ENCODE peak calls at places on chromosomes 12 and 14, in four cellular contexts. Y is stomach, L is fibroblast of lung, F is AG04450. E is an unnamed sample.
A peak's percentile ranks its signal among the peaks of the same experiment; 100 is the strongest.

GRCh38 chr14:87690076-87690661 is 302.8 kb downstream of the GALC start:
- DNase-seq in F (no peak), Y (no peak), L (no peak), E (no peak)

GRCh38 chr12:24709201-24709600 is 239.7 kb downstream of the BCAT1 start:
- DNase-seq in L (peak; percentile 14), F (no peak), Y (no peak), E (no peak)

GRCh38 chr12:131919366-131920156 is 9.5 kb upstream of the PUS1 start:
- DNase-seq in L (no peak), F (no peak), Y (no peak), E (no peak)

GRCh38 chr12:69933115-69933552 is 108.1 kb downstream of the MYRFL start:
- DNase-seq in Y (no peak), F (no peak), L (no peak), E (no peak)

GRCh38 chr12:85509857-85510256 is 229.8 kb downstream of the ALX1 start:
- DNase-seq in L (no peak), Y (no peak), F (no peak), E (no peak)

GRCh38 chr12:76030378-76031080 is 1.0 kb downstream of the PHLDA1 start:
- DNase-seq in L (peak; percentile 66), F (no peak), Y (peak; percentile 41), E (peak; percentile 54)

GRCh38 chr12:124545508-124546418 is 21.6 kb downstream of the NCOR2 start:
- DNase-seq in F (no peak), Y (no peak), L (no peak), E (peak; percentile 81)

GRCh38 chr14:88359500-88359899 is 26.0 kb upstream of the SPATA7 start:
- DNase-seq in F (no peak), Y (no peak), L (no peak), E (no peak)

GRCh38 chr12:67705394-67706370 is 57.1 kb downstream of the DYRK2 start:
- DNase-seq in Y (no peak), L (peak; percentile 68), F (no peak), E (no peak)

GRCh38 chr14:41986726-41987125 is 380.1 kb downstream of the LRFN5 start:
- DNase-seq in L (peak; percentile 20), Y (no peak), F (no peak), E (no peak)

GRCh38 chr12:119842380-119842779 is 34.7 kb downstream of the CIT start:
- DNase-seq in F (no peak), Y (no peak), L (no peak), E (no peak)

GRCh38 chr12:120534703-120535655 is 823 bp downstream of the RNF10 start:
- DNase-seq in Y (peak; percentile 45), L (peak; percentile 89), F (peak; percentile 55), E (peak; percentile 67)

GRCh38 chr14:59377485-59377884 is 87.7 kb downstream of the GPR135 start:
- DNase-seq in F (no peak), Y (no peak), L (peak; percentile 37), E (no peak)

GRCh38 chr12:107129315-107129930 is 36.1 kb upstream of the CRY1 start:
- DNase-seq in Y (no peak), F (no peak), L (no peak), E (no peak)

GRCh38 chr12:72346331-72346944 is 74.3 kb downstream of the TRHDE start:
- DNase-seq in F (peak; percentile 63), Y (peak; percentile 31), L (peak; percentile 86), E (peak; percentile 62)

GRCh38 chr14:55588259-55588699 is 8.3 kb downstream of the KTN1 start:
- DNase-seq in F (no peak), L (peak; percentile 57), Y (no peak), E (no peak)

GRCh38 chr12:117967512-117967911 is 1.3 kb downstream of the KSR2 start:
- DNase-seq in Y (no peak), F (no peak), L (no peak), E (no peak)

GRCh38 chr14:21023817-21024667 is 819 bp downstream of the NDRG2 start:
- DNase-seq in L (no peak), F (no peak), Y (peak; percentile 35), E (peak; percentile 18)

GRCh38 chr14:35533357-35534129 is 421 bp upstream of the INSM2 start:
- DNase-seq in L (peak; percentile 33), F (no peak), Y (peak; percentile 65), E (peak; percentile 78)

GRCh38 chr14:75454963-75455546 is 27.2 kb downstream of the JDP2 start:
- DNase-seq in L (peak; percentile 77), F (no peak), Y (peak; percentile 65), E (no peak)

GRCh38 chr14:95915326-95915725 is 38.7 kb downstream of the TUNAR start:
- DNase-seq in Y (no peak), L (no peak), F (no peak), E (no peak)

GRCh38 chr12:6393109-6393508 is 9.1 kb downstream of the LTBR start:
- DNase-seq in L (no peak), F (no peak), Y (no peak), E (no peak)

GRCh38 chr12:28212182-28212581 is 21.9 kb downstream of the CCDC91 start:
- DNase-seq in L (no peak), F (no peak), Y (no peak), E (no peak)

GRCh38 chr12:56160160-56160763 is 2.1 kb downstream of the MYL6 start:
- DNase-seq in Y (no peak), F (no peak), L (no peak), E (peak; percentile 82)

GRCh38 chr14:34301107-34301734 is 160.8 kb downstream of the SPTSSA start:
- DNase-seq in F (no peak), Y (no peak), L (peak; percentile 48), E (peak; percentile 20)

GRCh38 chr12:1348606-1349005 is 245.8 kb downstream of the FBXL14 start:
- DNase-seq in Y (no peak), F (no peak), L (no peak), E (no peak)

GRCh38 chr14:93212432-93212831 is 5.4 kb downstream of the UBR7 start:
- DNase-seq in Y (no peak), F (no peak), L (no peak), E (no peak)

GRCh38 chr14:93201155-93201704 is 5.6 kb downstream of the GON7 start:
- DNase-seq in L (no peak), F (no peak), Y (no peak), E (no peak)

GRCh38 chr14:93207468-93208308 is 632 bp downstream of the UBR7 start:
- DNase-seq in L (peak; percentile 55), F (no peak), Y (peak; percentile 40), E (peak; percentile 65)

DNA sequence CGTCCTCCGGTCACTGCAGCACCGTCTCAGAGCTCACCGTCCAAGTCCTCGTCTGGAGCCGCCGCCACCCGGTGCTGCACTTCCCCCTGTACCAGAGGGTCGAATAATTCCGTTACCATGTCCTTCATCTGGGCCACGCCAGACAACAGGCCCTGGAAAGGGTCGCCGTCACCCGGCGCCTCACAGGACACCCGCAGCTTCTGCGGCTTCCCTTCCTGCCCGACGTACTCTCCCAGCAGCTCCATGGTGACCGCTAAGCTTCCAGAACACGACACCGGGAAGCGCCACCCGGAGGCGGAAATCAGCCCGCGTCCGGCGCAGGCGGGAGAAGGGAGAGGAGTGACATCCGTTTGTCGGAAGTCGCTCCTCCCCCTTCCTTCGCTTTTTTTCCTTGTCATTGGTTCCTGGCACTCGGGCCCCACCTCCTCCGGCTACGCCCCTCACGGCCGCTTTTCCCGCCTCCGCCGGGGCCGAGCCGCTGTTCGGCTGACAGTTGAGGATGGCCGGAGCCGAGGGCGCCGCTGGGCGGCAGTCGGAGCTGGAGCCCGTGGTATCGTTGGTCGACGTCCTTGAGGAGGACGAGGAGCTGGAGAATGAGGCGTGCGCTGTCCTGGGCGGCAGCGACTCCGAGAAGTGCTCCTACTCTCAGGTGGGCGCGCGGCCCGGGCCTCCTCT is at the start of the genes GON7 and UBR7:
- DNase-seq in L (peak; percentile 95), Y (peak; percentile 94), F (peak; percentile 89), E (peak; percentile 93)
- TF ChIP-seq CTCF in L (no peak), Y (no peak), F (peak; percentile 41), E (no peak)

GRCh38 chr12:22018860-22019259 is 27.2 kb upstream of the CMAS start:
- DNase-seq in Y (no peak), F (no peak), L (peak; percentile 17), E (no peak)
- TF ChIP-seq CTCF in Y (no peak), F (no peak), L (no peak), E (peak; percentile 46)

DNA sequence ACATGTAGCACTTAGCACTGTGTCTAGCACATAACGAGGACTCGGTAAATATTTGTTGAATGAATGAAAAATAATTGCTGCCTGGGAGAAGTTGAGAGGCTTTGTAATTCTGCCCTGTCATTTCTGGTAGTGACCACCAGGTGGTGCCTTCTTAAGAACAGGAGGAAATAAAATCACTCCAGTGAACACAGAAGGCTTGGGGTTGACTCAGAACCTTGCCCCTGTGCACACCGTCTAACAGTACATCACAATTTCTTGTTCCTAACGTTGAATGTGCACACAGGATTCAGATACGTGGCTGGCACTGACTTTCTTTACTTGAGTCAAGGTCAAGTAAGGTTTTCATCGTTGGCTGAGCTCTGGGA is 91.8 kb downstream of the RGS6 start:
- DNase-seq in F (no peak), Y (peak; percentile 27), L (no peak), E (peak; percentile 65)
- TF ChIP-seq CTCF in F (peak; percentile 48), Y (no peak), L (peak; percentile 9), E (peak; percentile 70)

DNA sequence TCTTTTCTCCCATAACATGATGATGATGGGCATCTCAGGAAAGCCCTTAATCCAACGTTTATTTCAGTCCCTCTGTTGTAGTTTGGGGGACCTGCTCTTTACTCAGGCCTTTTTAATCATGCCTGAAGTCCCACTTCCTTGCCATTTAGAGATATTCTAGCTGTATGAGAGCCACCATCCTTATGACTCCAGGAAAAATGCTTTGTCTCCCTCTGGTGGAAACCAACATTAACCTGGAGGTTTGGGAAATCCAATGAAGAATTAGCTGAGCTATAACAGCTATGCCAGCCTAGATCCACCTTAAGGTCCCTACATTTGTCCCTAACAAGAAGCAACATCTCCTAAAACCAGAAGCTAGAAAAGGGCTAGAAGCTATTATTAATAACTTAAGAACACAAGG is 1399.1 kb downstream of the LRFN5 start:
- DNase-seq in Y (no peak), L (peak; percentile 42), F (no peak), E (no peak)
- TF ChIP-seq CTCF in Y (no peak), L (peak; percentile 6), F (peak; percentile 58), E (no peak)

DNA sequence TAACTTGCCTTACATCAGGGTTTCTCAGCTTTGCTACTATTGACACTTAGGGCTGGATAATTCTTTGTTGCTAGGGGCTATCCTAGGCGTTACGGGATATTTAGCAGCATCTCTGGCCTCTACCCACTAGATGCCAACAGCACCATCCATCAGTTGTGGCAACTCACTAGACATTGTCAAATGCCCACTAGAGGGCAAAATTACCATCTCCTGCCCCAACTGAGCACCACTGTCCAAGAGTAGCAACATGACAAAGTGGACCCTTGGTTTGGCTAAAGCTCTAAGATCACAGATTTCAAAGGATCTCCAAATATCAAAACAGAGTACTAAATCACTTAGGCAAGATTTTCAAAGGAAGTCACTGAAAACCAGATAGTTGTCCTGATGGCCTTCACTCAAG is 251.7 kb upstream of the TBX3 start:
- DNase-seq in F (no peak), L (no peak), Y (no peak), E (no peak)
- TF ChIP-seq CTCF in F (no peak), L (no peak), Y (no peak), E (no peak)

DNA sequence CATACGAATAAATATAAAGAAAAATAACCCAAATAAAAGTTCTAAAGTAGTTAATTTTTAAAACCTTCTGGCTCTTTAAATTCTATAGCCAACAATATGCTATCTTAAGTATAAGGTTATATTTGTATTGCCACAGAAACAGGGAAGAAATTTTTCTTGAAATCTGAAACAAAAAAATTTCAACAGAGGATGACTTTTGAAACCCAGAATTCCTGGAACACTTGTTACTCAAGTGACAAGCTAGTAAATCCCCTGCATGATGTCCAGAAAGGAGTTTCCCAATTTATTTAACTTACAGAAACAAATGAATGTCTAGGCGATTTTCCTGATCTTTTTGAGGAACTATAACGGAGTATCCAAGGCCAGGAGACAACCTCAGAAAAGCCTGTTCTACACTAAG is 69.6 kb downstream of the SLC41A2 start:
- DNase-seq in F (no peak), L (no peak), Y (no peak), E (no peak)
- TF ChIP-seq CTCF in F (no peak), L (no peak), Y (no peak), E (no peak)